ENCODE peak calls at places on chromosomes 4 and X, in nine cellular contexts. C is left lung; Q is naive thymus-derived CD4-positive, alpha-beta T cell; Y is suprapubic skin; M is WERI-Rb-1; D is A549; E is GM23248; B is upper lobe of right lung; G is tibial artery. I is an unnamed sample.

GRCh38 chr4:82044141-82044993 is 329.4 kb downstream of the HNRNPD start:
- DNase-seq in Y (peak), G (peak), C (peak), M (peak), E (peak), Q (peak), D (no peak), B (peak), I (peak)

GRCh38 chr4:111800551-111800950 is 344.7 kb upstream of the FAM241A start:
- DNase-seq in M (no peak), B (no peak), G (no peak), C (no peak), E (no peak), Y (no peak), Q (no peak), D (no peak), I (no peak)

GRCh38 chr4:105909699-105910340 is 14.5 kb downstream of the NPNT start:
- DNase-seq in G (no peak), D (peak), M (no peak), C (no peak), E (peak), Y (no peak), B (no peak), Q (no peak), I (no peak)

GRCh38 chr4:100823066-100823992 is 305.5 kb upstream of the EMCN start:
- DNase-seq in Y (no peak), D (no peak), E (peak), G (no peak), C (no peak), M (no peak), Q (no peak), B (no peak), I (no peak)

GRCh38 chr4:142446965-142447474 is 399.1 kb downstream of the INPP4B start:
- DNase-seq in Y (no peak), C (no peak), Q (no peak), G (no peak), E (no peak), D (no peak), B (no peak), M (no peak), I (no peak)

GRCh38 chrX:22481436-22481835 is 208.7 kb downstream of the CBLL2 start:
- DNase-seq in Y (no peak), Q (no peak), B (no peak), E (no peak), M (no peak), C (no peak), D (no peak), G (no peak), I (no peak)

GRCh38 chrX:19091596-19091995 is 30.7 kb downstream of the ADGRG2 start:
- DNase-seq in M (no peak), D (no peak), E (no peak), G (no peak), C (no peak), Y (no peak), B (no peak), Q (no peak), I (no peak)

GRCh38 chr4:79623125-79623905 is 215.3 kb upstream of the GK2 start:
- DNase-seq in D (no peak), G (peak), C (no peak), B (no peak), E (peak), Y (no peak), Q (no peak), M (no peak), I (no peak)

GRCh38 chrX:13069771-13070410 is 25.5 kb upstream of the FAM9C start:
- DNase-seq in E (peak), G (no peak), Y (no peak), Q (no peak), D (no peak), M (no peak), C (no peak), B (no peak), I (no peak)

GRCh38 chrX:46912673-46913491 is 661 bp downstream of the JADE3 start:
- DNase-seq in D (peak), Q (peak), B (peak), M (peak), Y (no peak), C (peak), E (peak), G (peak), I (no peak)

GRCh38 chr4:125434136-125434535 is 119.4 kb downstream of the FAT4 start:
- DNase-seq in G (no peak), Q (no peak), E (peak), B (no peak), D (no peak), Y (no peak), M (no peak), C (no peak), I (no peak)

GRCh38 chr4:135073389-135073788 is 871.8 kb upstream of the PABPC4L start:
- DNase-seq in G (no peak), Y (no peak), M (no peak), C (no peak), D (no peak), Q (no peak), B (no peak), E (no peak), I (no peak)

GRCh38 chr4:152949930-152950329 is 13.8 kb downstream of the FHDC1 start:
- DNase-seq in B (no peak), D (no peak), G (no peak), Q (no peak), E (no peak), Y (no peak), M (no peak), C (no peak), I (no peak)

GRCh38 chrX:148577711-148578110 is 77.3 kb downstream of the AFF2 start:
- DNase-seq in Y (no peak), B (no peak), Q (no peak), C (no peak), E (peak), D (no peak), G (no peak), M (peak), I (no peak)

GRCh38 chr4:169484485-169484884 is 127.9 kb downstream of the NEK1 start:
- DNase-seq in G (no peak), B (no peak), D (no peak), Y (no peak), Q (no peak), E (peak), M (no peak), C (no peak), I (no peak)

GRCh38 chrX:155070038-155070437 is 898 bp downstream of the CMC4 start:
- DNase-seq in Q (no peak), Y (no peak), G (no peak), M (no peak), E (peak), D (no peak), B (no peak), C (no peak), I (no peak)

GRCh38 chr4:19025031-19025430 is 1003.5 kb upstream of the LCORL start:
- DNase-seq in M (no peak), E (no peak), D (no peak), Y (no peak), G (no peak), Q (no peak), B (no peak), C (no peak), I (no peak)

DNA sequence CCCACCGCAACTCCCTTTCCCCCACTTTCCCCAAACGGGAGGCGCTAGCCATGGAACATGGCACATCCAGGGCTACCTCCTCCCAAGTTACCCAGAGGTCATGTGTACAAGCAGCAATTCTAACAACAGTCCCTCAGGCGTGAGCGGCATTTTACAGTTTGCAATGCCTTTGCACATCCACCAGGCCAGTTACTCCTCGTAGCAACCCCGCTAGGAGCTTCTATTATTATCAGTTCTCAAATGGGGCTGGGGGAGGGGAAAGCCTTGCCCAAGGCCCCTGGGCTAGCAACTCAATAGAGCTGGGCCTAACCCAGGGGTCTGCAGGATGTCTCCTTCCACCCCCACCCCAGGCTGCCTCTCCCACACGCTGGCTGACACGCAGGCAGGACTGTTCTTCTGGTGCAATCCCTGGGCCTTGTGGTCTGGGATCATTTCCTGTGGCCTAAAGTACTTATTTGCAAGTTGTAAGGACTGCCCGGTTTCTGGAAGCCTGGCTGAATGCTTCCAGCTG is 27.8 kb downstream of the PJA1 start:
- DNase-seq in D (no peak), Y (no peak), Q (no peak), M (no peak), C (no peak), E (peak), G (peak), B (no peak), I (no peak)
- H3K4me3 ChIP-seq in D (no peak), Y (peak), Q (no peak), M (no peak), C (no peak), E (no peak), G (peak), B (peak), I (no peak)

DNA sequence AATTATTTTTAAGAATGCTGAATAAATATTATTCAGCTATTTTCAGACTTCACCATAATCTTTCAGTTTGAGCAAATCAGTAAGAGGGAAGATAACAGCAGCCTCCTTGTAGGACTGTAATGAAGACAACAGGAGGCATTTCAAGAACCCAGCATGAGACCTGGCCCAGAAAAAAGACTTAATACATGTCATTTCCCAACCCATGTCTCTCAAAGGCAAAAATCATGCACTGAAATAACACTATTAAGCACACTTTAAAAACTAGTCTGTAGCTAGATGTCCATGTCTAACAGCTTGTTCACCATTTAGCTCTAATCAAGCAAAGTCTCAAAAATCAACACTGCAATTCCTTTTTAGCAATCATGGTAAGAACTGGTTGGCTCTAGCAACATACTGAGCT is 110.0 kb downstream of the WDFY3 start:
- DNase-seq in G (no peak), Y (no peak), E (no peak), Q (no peak), M (no peak), D (no peak), B (no peak), C (no peak), I (no peak)
- H3K27ac ChIP-seq in G (peak), Y (no peak), E (no peak), Q (no peak), M (no peak), D (no peak), B (no peak), C (no peak), I (peak)

DNA sequence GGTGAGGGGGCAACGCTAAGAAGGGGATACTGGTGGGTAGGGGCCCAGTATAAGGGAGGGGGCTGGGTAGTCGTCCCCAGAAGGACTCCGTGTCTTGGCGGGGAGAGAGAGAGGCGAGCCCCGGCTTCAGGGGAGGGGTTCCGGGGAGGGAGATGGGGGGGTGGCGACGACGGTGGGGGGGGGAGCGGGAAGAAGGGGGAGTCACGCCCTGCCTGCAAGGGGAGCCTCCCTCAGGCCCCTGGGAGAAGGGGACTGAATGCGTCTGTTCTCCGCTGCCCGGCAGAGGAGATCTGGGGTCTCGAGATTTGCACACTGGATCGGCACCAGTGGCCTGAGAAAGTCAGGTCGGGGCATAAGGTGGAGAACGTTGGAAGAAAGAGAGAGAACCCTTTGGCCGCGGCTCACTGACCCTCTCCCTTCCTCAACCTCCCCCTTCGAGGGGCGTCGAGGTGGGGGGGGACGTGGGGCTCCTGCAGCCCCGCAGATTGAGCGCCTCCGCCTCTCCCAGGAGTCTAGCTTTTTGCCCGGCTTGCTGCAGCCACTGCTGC is 609 bp upstream of the BCORL1 start:
- DNase-seq in Q (no peak), Y (no peak), B (peak), M (no peak), E (no peak), C (no peak), G (no peak), D (no peak), I (no peak)
- H3K4me3 ChIP-seq in Q (peak), Y (no peak), B (no peak), M (peak), E (peak), C (no peak), G (no peak), D (no peak), I (no peak)

GRCh38 chr4:168128601-168129000 is 36.3 kb downstream of the ANXA10 start:
- DNase-seq in B (no peak), M (no peak), Y (no peak), E (no peak), G (no peak), D (no peak), C (no peak), Q (no peak), I (no peak)
- H3K27ac ChIP-seq in B (no peak), M (no peak), Y (no peak), E (no peak), G (no peak), D (peak), C (no peak), Q (no peak), I (no peak)

DNA sequence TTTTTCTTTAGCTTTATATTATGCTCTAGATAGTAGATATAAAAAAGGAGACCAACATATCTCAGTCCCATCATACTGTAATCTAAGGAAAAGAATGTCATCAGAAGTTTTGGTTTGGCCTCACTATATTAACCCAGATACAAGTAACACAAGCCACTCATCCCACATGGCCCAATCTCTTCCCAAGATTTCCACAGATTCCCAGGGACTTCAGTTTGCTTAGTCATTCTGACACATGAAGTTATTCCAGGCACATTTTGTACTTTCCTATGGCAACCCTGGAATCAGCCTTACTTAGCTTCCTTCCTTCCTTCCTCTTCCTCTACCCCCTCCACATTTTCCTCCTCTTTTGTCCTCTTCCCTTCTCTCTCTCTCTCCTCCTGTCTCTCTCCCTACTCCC is 21.7 kb upstream of the DCLK2 start:
- DNase-seq in G (no peak), M (no peak), B (no peak), Y (no peak), D (peak), E (peak), C (no peak), Q (no peak), I (no peak)
- H3K4me3 ChIP-seq in G (no peak), M (no peak), B (no peak), Y (no peak), D (no peak), E (no peak), C (no peak), Q (no peak), I (no peak)

DNA sequence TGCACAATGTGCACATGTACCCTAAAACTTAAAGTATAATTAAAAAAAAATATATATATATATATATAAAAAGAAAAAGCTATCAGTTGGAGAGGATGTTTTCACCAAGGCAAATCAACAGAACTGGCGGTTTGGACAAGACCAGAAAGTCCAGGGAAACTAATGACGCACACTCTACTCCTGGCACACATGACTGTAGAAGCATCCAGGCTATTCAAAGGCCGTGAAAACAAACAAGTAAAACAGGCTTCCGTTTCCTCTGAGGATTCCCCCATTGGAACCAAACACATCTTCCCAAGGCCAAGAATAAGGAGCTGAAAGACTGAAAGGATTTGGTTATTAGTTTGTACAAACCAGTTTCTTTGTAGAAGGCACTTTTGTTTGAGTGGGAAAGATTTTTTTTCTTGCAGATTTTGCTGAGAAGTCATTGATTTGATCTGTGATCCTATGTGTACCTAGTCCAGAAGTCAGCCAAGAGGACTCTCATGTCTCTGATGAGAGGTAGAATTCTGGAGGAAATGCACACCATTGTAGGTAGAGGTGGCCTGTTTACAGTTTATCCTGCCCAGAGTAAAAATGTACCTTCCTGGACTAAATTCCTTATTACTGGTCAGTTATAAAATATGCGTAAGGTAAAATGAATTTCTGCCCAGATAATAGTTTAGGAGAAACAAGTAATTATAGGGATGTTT is 66.4 kb downstream of the DMP1 start:
- DNase-seq in C (no peak), G (peak), Y (no peak), Q (no peak), M (no peak), D (no peak), B (no peak), E (no peak), I (no peak)
- H3K27ac ChIP-seq in C (no peak), G (peak), Y (no peak), Q (no peak), M (no peak), D (no peak), B (no peak), E (no peak), I (no peak)

DNA sequence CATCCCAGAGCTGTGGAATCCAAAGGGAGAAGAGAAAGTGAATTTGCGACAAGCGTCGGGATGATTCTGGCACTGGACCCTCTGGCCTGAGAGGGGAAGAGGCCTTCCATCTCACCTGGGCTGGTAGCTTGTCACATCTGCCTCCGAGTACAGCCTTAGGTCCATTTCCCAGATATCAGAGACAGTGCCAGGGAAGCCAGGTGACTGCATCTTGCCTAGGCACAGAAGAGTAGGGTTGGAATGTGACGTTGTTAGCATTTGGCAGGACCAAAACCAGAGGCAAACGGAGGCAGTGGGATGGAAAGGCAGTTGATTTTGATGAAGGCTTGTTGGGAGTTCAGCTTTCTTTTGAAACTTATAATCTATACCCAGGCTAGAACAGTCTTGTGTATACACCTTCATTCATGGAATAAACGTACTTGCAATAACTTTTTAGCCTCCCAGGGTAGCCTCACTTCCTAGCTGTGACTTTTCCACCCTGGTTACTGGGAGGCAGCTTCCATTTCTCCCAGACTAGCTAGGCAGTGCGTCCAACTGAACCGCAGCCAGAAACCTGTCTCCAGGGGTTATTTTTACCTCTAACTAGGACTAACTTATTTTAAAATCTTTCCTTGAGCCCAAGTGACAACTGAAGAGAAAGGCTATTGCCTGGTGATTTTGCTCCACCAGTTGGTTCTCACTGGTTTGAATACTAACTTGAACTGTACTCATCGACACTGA is 5.9 kb downstream of the SOD3 start:
- DNase-seq in D (no peak), G (no peak), M (no peak), B (no peak), Q (no peak), C (no peak), E (no peak), Y (peak), I (no peak)
- H3K4me3 ChIP-seq in D (no peak), G (no peak), M (no peak), B (peak), Q (no peak), C (no peak), E (no peak), Y (no peak), I (peak)

GRCh38 chr4:764405-765169 is 59.0 kb downstream of the PCGF3 start:
- DNase-seq in C (peak), G (no peak), B (no peak), D (no peak), Y (no peak), Q (no peak), M (no peak), E (no peak), I (no peak)
- H3K27ac ChIP-seq in C (no peak), G (no peak), B (no peak), D (no peak), Y (no peak), Q (no peak), M (no peak), E (peak), I (peak)

DNA sequence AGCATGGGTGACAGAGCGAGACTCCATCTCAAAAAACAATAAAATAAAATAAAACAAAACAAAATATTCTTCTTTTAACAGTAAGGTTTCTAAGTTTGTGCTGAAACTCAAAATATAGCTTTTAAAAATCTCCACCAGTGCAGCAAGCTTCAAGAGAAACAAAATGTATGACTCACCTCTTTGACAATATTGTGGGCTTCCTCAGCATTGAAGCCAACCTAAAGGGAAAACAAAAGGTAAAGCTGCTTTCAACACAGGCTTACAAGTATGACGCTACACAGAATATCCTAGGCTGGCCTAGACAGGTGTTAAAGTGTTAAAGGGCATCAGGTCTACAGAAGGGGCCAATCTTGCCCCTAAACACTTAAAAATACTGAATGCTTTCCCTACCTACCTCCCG is 1.2 kb downstream of the DYNLT3 start:
- DNase-seq in Y (no peak), E (peak), B (no peak), D (no peak), M (no peak), Q (peak), C (no peak), G (no peak), I (no peak)
- H3K4me3 ChIP-seq in Y (peak), E (peak), B (peak), D (no peak), M (no peak), Q (peak), C (peak), G (peak), I (no peak)

GRCh38 chrX:10512741-10513140 is 107.6 kb downstream of the MID1 start:
- DNase-seq in M (no peak), C (no peak), E (no peak), G (no peak), Y (no peak), D (no peak), Q (no peak), B (no peak), I (no peak)
- H3K27ac ChIP-seq in M (no peak), C (no peak), E (no peak), G (no peak), Y (no peak), D (no peak), Q (no peak), B (no peak), I (no peak)

I was measured in dorsolateral prefrontal cortex.